ENCODE peak calls at places on chromosomes 5 and 9, in eight cellular contexts. O is A673, P is SK-N-SH, Y is GM10248, I is IMR-90, C is fibroblast of lung, T is heart left ventricle, F is suprapubic skin. R is an unnamed sample.
A peak's percentile ranks its signal among the peaks of the same experiment; 100 is the strongest.

GRCh38 chr9:114516913-114517312 is 11.6 kb upstream of the WHRN start:
- DNase-seq in O (no peak), P (no peak), Y (no peak), I (peak; percentile 61), C (peak; percentile 91), T (no peak), F (no peak), R (peak; percentile 88)

GRCh38 chr9:109249615-109250014 is 71.2 kb downstream of the EPB41L4B start:
- DNase-seq in O (no peak), P (peak; percentile 38), Y (no peak), I (no peak), C (no peak), T (no peak), F (no peak), R (no peak)

GRCh38 chr9:107404086-107404590 is 85.4 kb downstream of the KLF4 start:
- DNase-seq in O (no peak), P (no peak), Y (no peak), I (no peak), C (no peak), T (no peak), F (no peak), R (no peak)

GRCh38 chr9:70451765-70452164 is 37.3 kb upstream of the KLF9 start:
- DNase-seq in O (no peak), P (no peak), Y (no peak), I (no peak), C (no peak), T (no peak), F (no peak), R (no peak)

GRCh38 chr5:162068412-162068811 is 839 bp downstream of the GABRG2 start:
- DNase-seq in O (peak; percentile 45), P (peak; percentile 1), Y (peak; percentile 10), I (no peak), C (peak; percentile 1), T (peak; percentile 19), F (no peak), R (no peak)

GRCh38 chr5:10424124-10424731 is 17.5 kb upstream of the ROPN1L start:
- DNase-seq in O (peak; percentile 73), P (peak; percentile 43), Y (no peak), I (peak; percentile 44), C (peak; percentile 34), T (peak; percentile 43), F (no peak), R (peak; percentile 38)

GRCh38 chr5:134738963-134739661 is 764 bp downstream of the CAMLG start:
- DNase-seq in O (peak; percentile 56), P (peak; percentile 48), Y (peak; percentile 47), I (peak; percentile 49), C (peak; percentile 53), T (no peak), F (no peak), R (peak; percentile 42)

GRCh38 chr9:107390806-107391205 is 98.8 kb downstream of the KLF4 start:
- DNase-seq in O (no peak), P (no peak), Y (no peak), I (no peak), C (no peak), T (no peak), F (no peak), R (no peak)

GRCh38 chr5:4643960-4644359 is 496.2 kb upstream of the ADAMTS16 start:
- DNase-seq in O (no peak), P (no peak), Y (no peak), I (no peak), C (no peak), T (no peak), F (no peak), R (no peak)

GRCh38 chr5:4639959-4640358 is 500.2 kb upstream of the ADAMTS16 start:
- DNase-seq in O (no peak), P (no peak), Y (no peak), I (no peak), C (peak; percentile 11), T (no peak), F (no peak), R (no peak)

GRCh38 chr5:4643190-4643589 is 496.9 kb upstream of the ADAMTS16 start:
- DNase-seq in O (no peak), P (no peak), Y (no peak), I (no peak), C (no peak), T (no peak), F (no peak), R (no peak)

GRCh38 chr5:4642525-4642924 is 497.6 kb upstream of the ADAMTS16 start:
- DNase-seq in O (no peak), P (no peak), Y (no peak), I (no peak), C (no peak), T (no peak), F (no peak), R (no peak)

DNA sequence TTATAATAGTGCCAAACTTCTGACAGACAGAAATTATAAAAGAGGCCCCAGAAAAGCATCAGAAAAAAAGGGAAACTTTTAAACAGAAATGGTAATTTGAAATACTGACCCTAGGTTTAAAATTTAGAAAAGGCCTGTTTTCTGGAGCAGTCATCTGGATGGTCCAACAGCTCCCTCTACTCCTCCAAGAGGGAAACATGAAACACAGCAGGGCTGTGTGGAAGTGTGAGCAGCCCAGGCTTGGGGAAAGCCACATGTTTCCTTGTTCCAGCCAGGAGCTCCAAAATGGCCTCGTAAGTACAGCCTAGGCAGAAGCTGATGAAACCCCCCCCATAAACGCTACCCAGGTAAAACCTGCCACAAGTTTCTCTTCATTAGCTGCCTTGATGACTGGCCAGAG is 499.3 kb upstream of the ADAMTS16 start:
- DNase-seq in O (no peak), P (no peak), Y (no peak), I (no peak), C (peak; percentile 45), T (no peak), F (no peak), R (no peak)
- TF ChIP-seq CTCF in O (no peak), P (peak; percentile 32), Y (no peak), I (no peak), C (no peak), T (no peak), F (no peak), R (no peak)

GRCh38 chr9:136268776-136269175 is 23.2 kb upstream of the QSOX2 start:
- DNase-seq in O (no peak), P (no peak), Y (no peak), I (no peak), C (no peak), T (no peak), F (no peak), R (no peak)

GRCh38 chr9:136264803-136265405 is 19.3 kb upstream of the QSOX2 start:
- DNase-seq in O (no peak), P (no peak), Y (no peak), I (no peak), C (no peak), T (no peak), F (no peak), R (no peak)

GRCh38 chr9:136265561-136266355 is 20.1 kb upstream of the QSOX2 start:
- DNase-seq in O (no peak), P (no peak), Y (no peak), I (no peak), C (no peak), T (no peak), F (no peak), R (no peak)

GRCh38 chr9:136268318-136268717 is 22.7 kb upstream of the QSOX2 start:
- DNase-seq in O (no peak), P (no peak), Y (no peak), I (no peak), C (no peak), T (no peak), F (no peak), R (no peak)

DNA sequence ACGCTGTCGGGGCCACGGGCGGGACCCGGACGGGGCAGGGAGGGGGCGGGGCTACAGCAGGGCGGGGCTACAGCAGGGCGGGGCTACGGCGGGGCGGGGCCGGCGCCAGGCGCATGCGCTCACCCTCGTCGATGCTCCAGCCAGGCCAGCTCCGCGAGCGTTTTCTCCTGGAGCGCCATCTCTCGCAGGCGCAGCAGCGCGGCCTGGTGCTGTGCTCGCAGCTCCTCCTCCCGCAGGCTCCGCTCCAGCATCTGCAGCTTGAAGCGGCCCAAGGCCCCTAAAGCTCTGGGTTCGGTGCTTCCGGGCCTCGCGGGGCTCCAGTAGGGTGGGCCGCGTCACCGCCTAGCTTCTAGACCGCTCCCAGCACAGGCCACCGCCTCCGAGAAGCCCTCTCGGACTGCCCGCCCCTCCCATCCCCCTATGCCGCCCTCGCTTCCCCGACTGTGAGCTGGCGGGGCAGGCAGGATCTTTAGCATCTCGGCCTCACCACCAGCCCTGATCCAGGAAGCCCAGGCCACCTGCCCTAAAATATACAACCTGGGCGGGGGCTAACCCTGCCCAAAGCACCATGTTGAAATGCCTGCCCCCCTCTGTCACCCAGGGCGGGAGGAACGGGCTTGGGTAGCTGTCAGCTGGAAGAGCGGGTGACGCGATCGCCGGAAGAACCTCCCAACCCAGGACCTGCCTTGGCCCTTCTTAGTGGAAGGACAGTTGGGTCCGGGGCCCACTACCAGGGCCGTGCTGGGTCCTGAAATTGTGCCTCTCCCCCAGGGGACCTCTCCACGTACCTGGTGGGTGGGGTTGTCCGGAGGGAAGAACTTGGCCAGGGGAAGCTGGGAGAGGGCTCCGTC is 21.9 kb upstream of the QSOX2 start:
- DNase-seq in O (peak; percentile 89), P (peak; percentile 100), Y (peak; percentile 99), I (peak; percentile 78), C (peak; percentile 72), T (peak; percentile 86), F (no peak), R (peak; percentile 74)
- TF ChIP-seq CTCF in O (peak; percentile 48), P (peak; percentile 28), Y (peak; percentile 56), I (peak; percentile 43), C (no peak), T (no peak), F (no peak), R (peak; percentile 46)

DNA sequence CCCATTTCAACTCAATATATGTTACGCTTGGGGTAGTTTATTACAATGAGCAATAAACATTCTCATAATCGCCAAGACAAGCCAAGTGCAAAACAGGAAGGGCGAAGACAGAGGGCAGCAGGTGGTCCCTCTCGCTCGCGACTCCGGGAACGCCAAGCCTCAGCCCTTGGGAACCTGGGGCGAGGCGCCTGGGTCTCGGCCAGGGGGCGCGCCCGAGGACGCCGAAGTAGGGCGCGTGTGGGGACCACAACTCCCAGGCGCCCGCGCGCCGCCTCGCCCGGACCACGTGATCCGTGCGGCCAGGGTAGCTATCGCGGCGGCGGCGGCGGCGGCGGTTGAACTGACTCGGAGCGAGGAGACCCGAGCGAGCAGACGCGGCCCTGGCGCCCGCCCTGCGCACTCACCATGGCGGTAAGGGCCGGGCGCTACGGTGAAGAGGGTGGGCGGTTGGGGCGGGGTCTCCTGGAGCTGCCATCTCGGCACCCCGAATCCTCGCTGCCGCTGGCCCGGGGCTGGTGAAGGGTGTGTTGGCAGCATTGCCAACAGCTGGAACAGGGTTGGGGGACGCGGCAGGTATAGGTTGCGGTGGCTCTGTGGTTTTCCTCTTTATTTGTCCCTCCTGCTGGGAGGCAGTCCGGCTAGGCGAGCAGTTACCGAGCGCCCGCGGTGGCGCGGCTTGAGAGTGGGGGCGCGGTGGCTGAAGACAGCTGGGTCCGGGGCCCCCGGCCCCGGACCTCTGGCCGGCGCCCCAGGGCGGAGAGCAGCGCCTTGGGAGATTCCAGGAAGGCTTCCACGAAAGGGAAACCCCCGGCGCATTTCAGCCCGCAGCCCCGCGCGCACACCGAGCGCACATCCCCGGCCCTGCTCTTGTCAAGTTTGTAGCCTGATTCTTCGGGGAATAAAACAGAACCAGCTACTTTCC is at the start of gene SLC31A2:
- DNase-seq in O (peak; percentile 93), P (peak; percentile 95), Y (peak; percentile 91), I (peak; percentile 72), C (peak; percentile 85), T (peak; percentile 95), F (peak; percentile 94), R (peak; percentile 69)
- TF ChIP-seq CTCF in O (peak; percentile 47), P (peak; percentile 42), Y (peak; percentile 61), I (peak; percentile 28), C (peak; percentile 30), T (no peak), F (peak; percentile 30), R (peak; percentile 71)

GRCh38 chr5:149149942-149150341 is 8.6 kb downstream of the ABLIM3 start:
- DNase-seq in O (no peak), P (no peak), Y (no peak), I (no peak), C (no peak), T (no peak), F (no peak), R (no peak)

GRCh38 chr5:149152317-149152746 is 11.0 kb downstream of the ABLIM3 start:
- DNase-seq in O (no peak), P (no peak), Y (no peak), I (peak; percentile 62), C (peak; percentile 47), T (no peak), F (no peak), R (peak; percentile 30)

GRCh38 chr5:149153193-149153750 is 12.0 kb downstream of the ABLIM3 start:
- DNase-seq in O (no peak), P (no peak), Y (no peak), I (no peak), C (no peak), T (no peak), F (no peak), R (no peak)

GRCh38 chr5:149150457-149150856 is 9.2 kb downstream of the ABLIM3 start:
- DNase-seq in O (no peak), P (no peak), Y (no peak), I (peak; percentile 50), C (no peak), T (no peak), F (no peak), R (no peak)

DNA sequence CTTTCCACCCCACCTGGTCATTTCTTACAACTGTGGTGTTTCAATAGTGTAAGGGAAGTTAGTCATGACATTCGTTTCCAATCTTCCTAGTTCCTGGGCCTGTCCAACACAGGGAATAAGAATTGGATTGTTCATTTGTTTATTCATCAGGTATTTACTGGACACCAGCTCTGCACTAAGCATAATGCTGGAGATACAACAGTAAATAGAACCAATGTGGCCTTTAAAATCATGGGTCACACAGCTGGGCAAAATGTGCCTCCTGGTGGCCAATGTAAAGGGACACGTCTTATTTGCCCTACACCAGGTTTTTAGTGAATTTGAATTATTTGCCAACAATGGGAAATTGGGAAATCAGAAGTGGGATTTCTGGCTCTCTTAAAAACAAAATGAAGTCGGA is 10.4 kb downstream of the ABLIM3 start:
- DNase-seq in O (no peak), P (no peak), Y (no peak), I (peak; percentile 42), C (no peak), T (no peak), F (no peak), R (peak; percentile 44)
- TF ChIP-seq CTCF in O (peak; percentile 21), P (peak; percentile 50), Y (no peak), I (peak; percentile 35), C (no peak), T (no peak), F (no peak), R (peak; percentile 78)

R was measured in HFFc6.